ENCODE peak calls at places on chromosomes 7 and 10, in eight cellular contexts. R, S, W, J, T, Q, P and X are unnamed samples.

GRCh38 chr7:51316666-51317581 is at the start of gene COBL:
- DNase-seq in J (peak), R (no peak), Q (no peak), W (peak), P (no peak), S (no peak), T (peak), X (no peak)

GRCh38 chr7:94451276-94451675 is 56.6 kb downstream of the COL1A2 start:
- DNase-seq in T (no peak), W (no peak), S (no peak), P (no peak), R (no peak), J (no peak), Q (no peak), X (no peak)

GRCh38 chr10:6204063-6204340 is 1.3 kb downstream of the PFKFB3 start:
- DNase-seq in P (peak), W (peak), T (no peak), Q (peak), S (no peak), R (no peak), J (peak), X (peak)

GRCh38 chr7:110253083-110253482 is 837.8 kb upstream of the LRRN3 start:
- DNase-seq in Q (no peak), J (peak), S (no peak), R (no peak), W (no peak), P (no peak), T (no peak), X (no peak)

GRCh38 chr7:68547181-68547580 is 1051.1 kb upstream of the AUTS2 start:
- DNase-seq in S (no peak), P (no peak), W (no peak), T (no peak), J (peak), R (no peak), Q (no peak), X (no peak)

GRCh38 chr7:13990319-13990983 is 985 bp upstream of the ETV1 start:
- DNase-seq in S (peak), P (no peak), Q (peak), J (peak), W (peak), T (peak), R (no peak), X (peak)

GRCh38 chr7:19202599-19202998 is 57.4 kb upstream of the FERD3L start:
- DNase-seq in R (no peak), T (no peak), P (no peak), S (no peak), Q (no peak), W (no peak), J (no peak), X (no peak)

GRCh38 chr7:77940647-77941046 is 142.1 kb downstream of the PHTF2 start:
- DNase-seq in Q (peak), P (no peak), R (peak), T (no peak), W (no peak), J (peak), S (no peak), X (no peak)

GRCh38 chr7:122902751-122903495 is 16.7 kb upstream of the CADPS2 start:
- DNase-seq in Q (peak), J (peak), T (peak), S (no peak), W (no peak), P (no peak), R (no peak), X (no peak)

GRCh38 chr10:110170142-110170887 is 37.1 kb upstream of the MXI1 start:
- DNase-seq in T (no peak), W (no peak), Q (no peak), P (no peak), R (no peak), J (no peak), S (no peak), X (peak)

GRCh38 chr7:45662540-45663166 is 88.5 kb downstream of the ADCY1 start:
- DNase-seq in J (no peak), Q (no peak), T (no peak), P (no peak), W (no peak), S (no peak), R (no peak), X (no peak)

GRCh38 chr7:80548790-80549530 is 37.1 kb upstream of the GNAT3 start:
- DNase-seq in Q (no peak), J (peak), P (no peak), T (no peak), S (no peak), R (no peak), W (no peak), X (no peak)

GRCh38 chr10:14468022-14468421 is 137.3 kb upstream of the FRMD4A start:
- DNase-seq in W (no peak), Q (no peak), T (no peak), P (no peak), S (peak), R (no peak), J (peak), X (no peak)

GRCh38 chr7:155533120-155533826 is 13.1 kb downstream of the CNPY1 start:
- DNase-seq in J (no peak), R (no peak), Q (no peak), P (no peak), T (no peak), S (no peak), W (no peak), X (peak)